ENCODE peak calls at places on chromosomes 5 and 9, in four cellular contexts. One of them, this sample, is unnamed.
A peak's percentile ranks its signal among the peaks of the same experiment; 100 is the strongest.

GRCh38 chr5:176716320-176716719 is 69.0 kb downstream of the TSPAN17 start:
- DNase-seq in endodermal cell: no peak
- DNase-seq in neuronal stem cell: no peak
- DNase-seq in neural progenitor cell: no peak
- DNase-seq in this sample: peak; percentile 92

GRCh38 chr9:129929467-129930125 is 94.3 kb downstream of the USP20 start:
- DNase-seq in endodermal cell: no peak
- DNase-seq in neuronal stem cell: no peak
- DNase-seq in neural progenitor cell: no peak
- DNase-seq in this sample: no peak

GRCh38 chr5:154309805-154310204 is 119.3 kb downstream of the GALNT10 start:
- DNase-seq in endodermal cell: no peak
- DNase-seq in neuronal stem cell: no peak
- DNase-seq in neural progenitor cell: no peak
- DNase-seq in this sample: no peak

GRCh38 chr5:3512291-3512690 is 83.3 kb upstream of the IRX1 start:
- DNase-seq in endodermal cell: no peak
- DNase-seq in neuronal stem cell: no peak
- DNase-seq in neural progenitor cell: no peak
- DNase-seq in this sample: no peak

GRCh38 chr5:141757402-141757801 is 75.4 kb upstream of the ARAP3 start:
- DNase-seq in endodermal cell: peak; percentile 86
- DNase-seq in neuronal stem cell: no peak
- DNase-seq in neural progenitor cell: peak; percentile 64
- DNase-seq in this sample: peak; percentile 50

GRCh38 chr5:10760033-10760975 is 730 bp downstream of the DAP start:
- DNase-seq in endodermal cell: peak; percentile 84
- DNase-seq in neuronal stem cell: peak; percentile 29
- DNase-seq in neural progenitor cell: peak; percentile 78
- DNase-seq in this sample: peak; percentile 79

GRCh38 chr9:113537227-113537810 is 73.8 kb downstream of the RGS3 start:
- DNase-seq in endodermal cell: peak; percentile 35
- DNase-seq in neuronal stem cell: no peak
- DNase-seq in neural progenitor cell: no peak
- DNase-seq in this sample: no peak

GRCh38 chr9:98333703-98334582 is 78.5 kb upstream of the TBC1D2 start:
- DNase-seq in endodermal cell: no peak
- DNase-seq in neuronal stem cell: no peak
- DNase-seq in neural progenitor cell: no peak
- DNase-seq in this sample: peak; percentile 76

GRCh38 chr9:89928106-89928505 is 323.3 kb downstream of the GADD45G start:
- DNase-seq in endodermal cell: peak; percentile 19
- DNase-seq in neuronal stem cell: no peak
- DNase-seq in neural progenitor cell: no peak
- DNase-seq in this sample: no peak

GRCh38 chr9:70053864-70054263 is 10.2 kb downstream of the MAMDC2 start:
- DNase-seq in endodermal cell: no peak
- DNase-seq in neuronal stem cell: no peak
- DNase-seq in neural progenitor cell: no peak
- DNase-seq in this sample: peak; percentile 56

GRCh38 chr9:95463145-95464060 is 53.4 kb downstream of the PTCH1 start:
- DNase-seq in endodermal cell: no peak
- DNase-seq in neuronal stem cell: no peak
- DNase-seq in neural progenitor cell: peak; percentile 31
- DNase-seq in this sample: no peak

GRCh38 chr9:86470326-86470725 is 116.1 kb upstream of the TUT7 start:
- DNase-seq in endodermal cell: no peak
- DNase-seq in neuronal stem cell: no peak
- DNase-seq in neural progenitor cell: no peak
- DNase-seq in this sample: no peak

GRCh38 chr5:173395257-173395932 is 67.2 kb upstream of the STC2 start:
- DNase-seq in endodermal cell: peak; percentile 53
- DNase-seq in neuronal stem cell: no peak
- DNase-seq in neural progenitor cell: no peak
- DNase-seq in this sample: peak; percentile 78

GRCh38 chr5:173399846-173400245 is 71.6 kb upstream of the STC2 start:
- DNase-seq in endodermal cell: no peak
- DNase-seq in neuronal stem cell: no peak
- DNase-seq in neural progenitor cell: no peak
- DNase-seq in this sample: no peak

GRCh38 chr5:173395933-173396308 is 67.7 kb upstream of the STC2 start:
- DNase-seq in endodermal cell: no peak
- DNase-seq in neuronal stem cell: no peak
- DNase-seq in neural progenitor cell: no peak
- DNase-seq in this sample: no peak

GRCh38 chr5:173396311-173396993 is 68.2 kb upstream of the STC2 start:
- DNase-seq in endodermal cell: peak; percentile 91
- DNase-seq in neuronal stem cell: no peak
- DNase-seq in neural progenitor cell: peak; percentile 67
- DNase-seq in this sample: peak; percentile 25

GRCh38 chr5:173397531-173397930 is 69.3 kb upstream of the STC2 start:
- DNase-seq in endodermal cell: no peak
- DNase-seq in neuronal stem cell: no peak
- DNase-seq in neural progenitor cell: no peak
- DNase-seq in this sample: no peak
- H3K4me3 ChIP-seq in endodermal cell: no peak overlapping the region
- H3K4me3 ChIP-seq in neuronal stem cell: no peak overlapping the region
- H3K4me3 ChIP-seq in neural progenitor cell: no peak overlapping the region
- H3K4me3 ChIP-seq in this sample: no peak overlapping the region

DNA sequence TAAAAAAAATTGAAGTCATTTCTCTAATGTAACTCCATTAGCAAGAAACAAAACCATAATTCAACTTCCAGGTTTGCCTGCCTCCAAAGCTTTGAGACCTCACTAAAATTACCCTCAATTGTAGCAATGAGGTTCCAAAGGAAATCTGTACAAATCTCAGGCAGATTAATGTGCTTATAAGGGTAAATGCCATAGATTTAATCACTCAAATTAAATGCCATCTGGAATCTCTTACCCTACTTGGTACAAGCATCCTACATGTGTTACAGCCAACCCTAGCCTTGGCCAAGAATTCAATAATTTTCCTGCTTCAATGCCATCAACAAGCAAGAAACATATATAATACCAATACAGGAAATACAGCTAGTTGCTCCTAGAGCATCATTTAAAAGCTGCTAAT is 452.8 kb downstream of the RAB3C start:
- DNase-seq in endodermal cell: no peak
- DNase-seq in neuronal stem cell: no peak
- DNase-seq in neural progenitor cell: no peak
- DNase-seq in this sample: no peak
- H3K4me3 ChIP-seq in endodermal cell: no peak overlapping the region
- H3K4me3 ChIP-seq in neuronal stem cell: no peak overlapping the region
- H3K4me3 ChIP-seq in neural progenitor cell: no peak overlapping the region
- H3K4me3 ChIP-seq in this sample: no peak overlapping the region

GRCh38 chr5:139654464-139654863 is 6.3 kb downstream of the CXXC5 start:
- DNase-seq in endodermal cell: no peak
- DNase-seq in neuronal stem cell: no peak
- DNase-seq in neural progenitor cell: no peak
- DNase-seq in this sample: no peak
- H3K4me3 ChIP-seq in endodermal cell: no peak overlapping the region
- H3K4me3 ChIP-seq in neuronal stem cell: no peak overlapping the region
- H3K4me3 ChIP-seq in neural progenitor cell: no peak overlapping the region
- H3K4me3 ChIP-seq in this sample: no peak overlapping the region

DNA sequence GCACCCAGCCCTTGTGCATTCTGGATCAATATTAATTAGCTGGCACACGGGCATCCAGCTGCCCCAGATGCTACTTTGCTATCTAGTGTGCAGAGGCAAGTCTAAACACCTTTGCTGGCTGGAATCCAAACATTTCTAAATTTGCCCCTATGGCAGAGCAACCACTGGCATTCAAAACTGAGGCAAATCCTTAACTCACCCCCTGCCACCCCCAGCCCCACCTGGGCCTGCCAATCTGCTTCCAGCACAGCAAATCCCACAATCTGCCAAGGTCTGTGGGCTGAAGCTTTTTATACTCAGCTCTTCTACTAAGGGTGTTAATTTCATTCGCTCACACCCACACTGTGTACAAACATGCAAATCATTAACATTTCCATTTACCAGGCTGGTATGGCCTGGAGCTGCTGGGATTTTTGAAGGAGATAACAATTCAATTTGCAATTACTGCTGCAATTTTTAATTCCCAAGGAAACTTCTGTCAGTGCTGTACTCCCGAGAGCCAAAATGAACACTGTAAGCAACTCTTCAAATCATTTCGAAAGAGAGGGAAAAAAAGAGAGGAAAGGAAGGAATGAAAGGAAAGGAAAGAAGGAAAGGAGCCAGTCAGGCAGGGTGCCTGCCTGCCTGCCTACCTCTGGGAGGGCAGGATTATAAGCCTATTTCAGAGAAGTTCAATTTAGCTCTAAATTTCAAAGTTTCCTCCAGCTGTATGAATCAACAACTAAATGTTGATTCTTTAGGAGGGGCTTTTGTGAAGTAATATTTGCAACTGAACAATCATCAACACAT is 35.5 kb downstream of the RAPGEF1 start:
- DNase-seq in endodermal cell: no peak
- DNase-seq in neuronal stem cell: no peak
- DNase-seq in neural progenitor cell: no peak
- DNase-seq in this sample: no peak
- H3K4me3 ChIP-seq in endodermal cell: no peak overlapping the region
- H3K4me3 ChIP-seq in neuronal stem cell: no peak overlapping the region
- H3K4me3 ChIP-seq in neural progenitor cell: no peak overlapping the region
- H3K4me3 ChIP-seq in this sample: no peak overlapping the region

DNA sequence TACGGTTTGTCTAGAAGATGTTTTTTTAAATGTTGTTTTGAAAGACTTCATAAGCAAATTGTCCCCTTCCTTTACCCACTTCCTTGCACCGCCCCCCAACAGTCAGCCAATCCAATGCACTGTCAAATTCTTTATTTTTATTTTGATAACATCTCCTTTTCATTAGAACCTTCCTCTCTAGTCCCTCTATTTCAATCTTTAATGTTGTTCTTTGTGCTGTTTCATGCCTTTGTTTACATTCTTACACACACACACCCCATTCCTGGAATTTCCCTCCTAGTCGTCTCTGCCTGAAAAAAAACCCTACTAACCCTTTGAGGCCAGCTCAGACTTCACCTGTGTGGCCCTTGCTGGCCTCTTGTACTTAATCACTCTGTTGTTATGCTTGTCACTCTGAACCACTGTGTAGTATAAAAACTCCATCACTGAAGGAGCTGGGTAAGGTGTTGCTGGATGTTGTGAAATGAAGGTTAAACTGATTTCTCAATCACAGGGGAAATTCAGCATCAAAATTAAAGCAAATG is 133.4 kb downstream of the UGCG start:
- DNase-seq in endodermal cell: peak; percentile 50
- DNase-seq in neuronal stem cell: no peak
- DNase-seq in neural progenitor cell: peak; percentile 19
- DNase-seq in this sample: peak; percentile 30
- H3K4me3 ChIP-seq in endodermal cell: no peak overlapping the region
- H3K4me3 ChIP-seq in neuronal stem cell: no peak overlapping the region
- H3K4me3 ChIP-seq in neural progenitor cell: no peak overlapping the region
- H3K4me3 ChIP-seq in this sample: no peak overlapping the region

GRCh38 chr5:17461793-17462192 is 36.2 kb upstream of the TAF11L2 start:
- DNase-seq in endodermal cell: no peak
- DNase-seq in neuronal stem cell: no peak
- DNase-seq in neural progenitor cell: no peak
- DNase-seq in this sample: no peak
- H3K4me3 ChIP-seq in endodermal cell: no peak overlapping the region
- H3K4me3 ChIP-seq in neuronal stem cell: no peak overlapping the region
- H3K4me3 ChIP-seq in neural progenitor cell: no peak overlapping the region
- H3K4me3 ChIP-seq in this sample: no peak overlapping the region

DNA sequence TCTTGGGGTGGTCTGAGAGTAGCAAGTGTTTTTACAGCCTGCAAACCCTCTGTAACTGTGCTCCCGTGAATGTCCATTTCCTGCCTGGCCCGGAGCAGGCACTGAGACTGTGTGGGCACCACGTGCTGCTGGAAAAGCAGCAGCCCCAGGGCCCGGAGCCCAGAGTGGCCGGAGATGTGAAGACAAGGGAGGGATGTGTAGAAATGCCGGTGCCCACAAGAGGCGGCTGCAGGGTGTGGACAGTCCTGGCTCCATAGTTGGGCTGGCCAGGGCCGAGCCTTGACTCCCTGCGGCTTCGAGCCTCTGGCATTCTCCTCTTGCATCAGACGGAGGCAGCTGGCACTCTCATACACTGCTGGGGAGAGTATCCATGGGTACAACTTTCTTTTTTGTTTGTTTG is 13.2 kb upstream of the GFPT2 start:
- DNase-seq in endodermal cell: no peak
- DNase-seq in neuronal stem cell: no peak
- DNase-seq in neural progenitor cell: no peak
- DNase-seq in this sample: peak; percentile 89
- H3K4me3 ChIP-seq in endodermal cell: no peak overlapping the region
- H3K4me3 ChIP-seq in neuronal stem cell: no peak overlapping the region
- H3K4me3 ChIP-seq in neural progenitor cell: no peak overlapping the region
- H3K4me3 ChIP-seq in this sample: no peak overlapping the region

GRCh38 chr9:104907278-104907951 is 20.5 kb downstream of the ABCA1 start:
- DNase-seq in endodermal cell: peak; percentile 25
- DNase-seq in neuronal stem cell: no peak
- DNase-seq in neural progenitor cell: no peak
- DNase-seq in this sample: peak; percentile 58

GRCh38 chr9:104905153-104905901 is 22.6 kb downstream of the ABCA1 start:
- DNase-seq in endodermal cell: peak; percentile 28
- DNase-seq in neuronal stem cell: no peak
- DNase-seq in neural progenitor cell: no peak
- DNase-seq in this sample: no peak

GRCh38 chr9:104905931-104906330 is 22.0 kb downstream of the ABCA1 start:
- DNase-seq in endodermal cell: no peak
- DNase-seq in neuronal stem cell: no peak
- DNase-seq in neural progenitor cell: no peak
- DNase-seq in this sample: no peak

GRCh38 chr9:104903609-104904008 is 24.3 kb downstream of the ABCA1 start:
- DNase-seq in endodermal cell: peak; percentile 63
- DNase-seq in neuronal stem cell: no peak
- DNase-seq in neural progenitor cell: no peak
- DNase-seq in this sample: no peak

DNA sequence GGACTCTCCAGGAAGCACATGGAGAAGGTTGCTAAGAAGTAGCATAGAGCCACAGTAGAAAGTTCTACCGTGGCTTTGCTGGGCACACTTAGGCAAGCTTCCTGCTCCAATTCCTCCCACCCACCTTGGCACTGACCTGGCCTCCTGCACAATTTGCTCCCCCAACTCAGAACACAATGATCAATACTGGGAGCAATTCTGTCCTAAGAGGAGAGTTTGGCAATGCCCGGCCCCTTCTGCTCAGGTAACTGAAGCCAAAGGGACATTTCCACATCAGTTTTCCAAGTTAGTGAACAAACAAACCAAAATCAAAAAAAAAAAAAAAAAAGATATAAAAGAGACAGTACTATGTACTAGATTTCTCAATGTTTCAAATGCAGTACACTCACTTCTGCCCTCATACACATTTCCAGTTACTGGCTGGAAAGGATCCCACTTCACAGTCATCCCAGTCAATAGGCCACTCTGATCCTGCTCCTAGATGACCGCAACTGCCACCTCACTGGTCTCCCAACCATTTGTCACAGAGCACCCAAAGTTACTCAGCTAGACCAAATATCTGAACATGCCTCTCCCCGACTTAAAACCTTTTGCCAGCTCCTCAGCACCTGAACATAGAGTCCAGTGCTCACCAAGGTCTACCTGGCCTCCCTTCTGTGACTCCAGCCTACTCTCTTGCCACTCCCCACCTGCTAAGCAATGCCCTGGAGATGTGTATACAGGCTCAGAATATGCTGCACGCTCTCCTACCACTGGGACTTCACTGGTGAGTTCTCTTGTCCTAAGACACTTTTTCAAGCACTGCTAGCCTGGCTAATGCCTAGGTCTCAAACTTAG is 21.3 kb downstream of the ABCA1 start:
- DNase-seq in endodermal cell: peak; percentile 7
- DNase-seq in neuronal stem cell: no peak
- DNase-seq in neural progenitor cell: no peak
- DNase-seq in this sample: peak; percentile 41
- H3K4me3 ChIP-seq in endodermal cell: no peak overlapping the region
- H3K4me3 ChIP-seq in neuronal stem cell: no peak overlapping the region
- H3K4me3 ChIP-seq in neural progenitor cell: no peak overlapping the region
- H3K4me3 ChIP-seq in this sample: no peak overlapping the region

This sample was measured in MG63.